ENCODE peak calls at places on chromosomes 3 and 15, in seven cellular contexts. H is H1, S is GM12878, L is HCT116, C is K562, I is HepG2, K is SK-N-SH. D is an unnamed sample.
A peak's percentile ranks its signal among the peaks of the same experiment; 100 is the strongest.

GRCh38 chr3:183762304-183762703 is 63.1 kb downstream of the MAP6D1 start:
- DNase-seq in C (no peak), I (no peak), H (no peak), K (no peak), S (no peak), L (no peak), D (no peak)

GRCh38 chr15:66854012-66854965 is 152.3 kb downstream of the SMAD6 start:
- DNase-seq in H (no peak), L (no peak), S (no peak), K (no peak), I (no peak), C (no peak), D (no peak)

GRCh38 chr15:37101634-37102314 is 1.4 kb upstream of the MEIS2 start:
- DNase-seq in K (peak; percentile 78), S (no peak), L (peak; percentile 21), I (peak; percentile 51), C (peak; percentile 90), H (no peak), D (peak; percentile 87)

GRCh38 chr15:43911235-43911661 is 84.4 kb downstream of the WDR76 start:
- DNase-seq in H (no peak), C (no peak), K (no peak), S (no peak), I (no peak), L (no peak), D (no peak)

GRCh38 chr3:11624161-11624560 is 19.6 kb downstream of the VGLL4 start:
- DNase-seq in K (no peak), S (no peak), I (no peak), H (no peak), C (no peak), L (no peak), D (no peak)

GRCh38 chr3:52792961-52793695 is 1.5 kb upstream of the ITIH3 start:
- DNase-seq in C (no peak), L (no peak), I (no peak), H (no peak), K (no peak), S (no peak), D (no peak)

GRCh38 chr3:7238565-7239295 is 377.8 kb downstream of the GRM7 start:
- DNase-seq in S (no peak), C (no peak), I (no peak), H (no peak), L (no peak), K (no peak), D (no peak)

GRCh38 chr3:36525115-36525711 is 144.9 kb downstream of the STAC start:
- DNase-seq in C (no peak), K (no peak), I (no peak), S (no peak), L (no peak), H (no peak), D (no peak)

GRCh38 chr15:83732770-83733169 is 78.8 kb downstream of the ADAMTSL3 start:
- DNase-seq in K (no peak), C (no peak), S (no peak), L (peak; percentile 2), I (no peak), H (no peak), D (no peak)

DNA sequence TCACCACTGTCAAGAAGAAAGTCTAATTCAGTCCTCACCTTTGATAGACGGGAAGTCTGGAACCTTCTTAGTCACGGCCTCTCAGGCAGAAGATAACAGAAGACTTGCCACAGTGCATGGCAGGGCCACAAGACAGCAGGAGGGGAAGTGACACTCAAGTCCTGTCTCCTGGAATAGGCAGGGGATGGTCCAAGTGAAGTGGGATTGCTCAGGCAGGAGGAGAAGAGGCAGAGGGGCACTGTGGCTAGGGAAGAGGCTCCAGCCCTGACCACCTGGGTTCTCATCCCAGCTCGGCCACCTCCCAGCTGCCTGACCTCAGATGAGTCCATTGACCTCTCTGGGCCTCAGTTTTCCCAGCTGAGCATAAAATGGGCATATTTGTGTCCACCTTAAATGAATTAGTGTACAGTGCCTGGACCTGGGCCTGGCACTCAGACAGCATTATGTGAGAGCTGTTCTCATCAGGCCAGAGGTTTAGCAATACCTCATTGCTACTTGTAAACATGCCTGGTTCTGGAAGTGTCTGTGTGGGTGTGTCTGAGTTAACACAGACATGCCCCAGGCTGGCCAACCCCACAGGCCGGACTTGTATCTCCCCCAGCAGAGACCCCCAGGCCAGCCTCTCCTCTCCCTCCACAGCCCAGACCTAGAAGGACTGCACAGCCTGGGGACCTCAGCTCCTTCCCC is 11.5 kb upstream of the PCSK6 start:
- DNase-seq in L (no peak), I (no peak), K (no peak), H (no peak), C (no peak), S (no peak), D (no peak)
- TF ChIP-seq JUND in L (no peak), I (no peak), K (no peak), H (no peak), C (no peak), S (no peak), D (no peak)

DNA sequence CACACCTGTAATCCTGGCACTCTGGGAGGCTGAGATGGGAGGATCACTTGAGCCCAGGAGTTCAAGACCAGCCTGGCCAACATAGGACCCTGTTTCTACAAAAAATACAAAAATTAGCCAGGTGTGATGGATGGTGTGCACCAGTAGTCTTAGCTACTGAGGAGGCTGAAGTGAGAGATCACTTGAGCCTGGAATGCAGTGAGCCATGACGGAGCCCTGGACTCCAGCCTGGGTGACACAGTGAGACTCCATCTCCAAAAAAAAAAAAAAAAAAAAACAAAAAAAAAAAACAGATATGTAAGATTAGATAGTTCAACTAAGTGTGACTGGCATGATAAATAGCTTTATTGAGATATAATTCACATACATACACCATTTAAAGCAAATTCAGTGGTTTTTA is 9.7 kb downstream of the RBSN start:
- DNase-seq in H (no peak), K (no peak), C (no peak), L (no peak), I (no peak), S (no peak), D (no peak)
- TF ChIP-seq JUND in H (no peak), K (no peak), C (no peak), L (no peak), I (no peak), S (no peak), D (no peak)

GRCh38 chr15:31197497-31198414 is 96.2 kb upstream of the TRPM1 start:
- DNase-seq in K (peak; percentile 60), H (peak; percentile 44), S (peak; percentile 47), I (peak; percentile 33), L (no peak), C (peak; percentile 59), D (peak; percentile 31)
- TF ChIP-seq JUND in K (no peak), H (no peak), S (no peak), I (no peak), L (no peak), C (no peak), D (no peak)

GRCh38 chr3:175422744-175423143 is 563.6 kb downstream of the NAALADL2 start:
- DNase-seq in L (no peak), C (no peak), H (no peak), K (no peak), S (no peak), I (no peak), D (no peak)
- TF ChIP-seq JUND in L (no peak), C (no peak), H (no peak), K (no peak), S (no peak), I (no peak), D (no peak)

DNA sequence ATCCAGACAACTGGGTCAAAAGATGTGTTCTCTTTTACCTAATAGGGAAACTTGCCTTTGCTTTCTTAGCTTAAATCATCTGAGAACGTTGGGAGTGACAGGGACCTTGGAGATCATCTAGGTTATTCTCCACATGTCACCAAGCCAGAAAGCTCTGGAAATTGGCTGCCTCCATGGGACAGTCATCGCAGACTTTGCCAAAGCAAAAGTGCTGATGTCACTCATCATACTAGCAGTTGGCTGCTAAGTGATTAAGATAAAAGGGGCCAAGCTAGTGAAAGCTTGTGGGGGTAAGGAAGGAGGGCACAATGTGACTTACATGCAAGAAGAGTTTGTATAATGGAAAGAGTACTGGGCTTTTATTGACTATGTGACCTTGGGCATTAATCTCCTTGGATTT is 198.0 kb upstream of the PFN2 start:
- DNase-seq in C (peak; percentile 57), K (no peak), H (no peak), S (no peak), L (no peak), I (no peak), D (no peak)
- TF ChIP-seq JUND in C (peak; percentile 37), K (no peak), H (no peak), S (no peak), L (no peak), I (no peak), D (no peak)

DNA sequence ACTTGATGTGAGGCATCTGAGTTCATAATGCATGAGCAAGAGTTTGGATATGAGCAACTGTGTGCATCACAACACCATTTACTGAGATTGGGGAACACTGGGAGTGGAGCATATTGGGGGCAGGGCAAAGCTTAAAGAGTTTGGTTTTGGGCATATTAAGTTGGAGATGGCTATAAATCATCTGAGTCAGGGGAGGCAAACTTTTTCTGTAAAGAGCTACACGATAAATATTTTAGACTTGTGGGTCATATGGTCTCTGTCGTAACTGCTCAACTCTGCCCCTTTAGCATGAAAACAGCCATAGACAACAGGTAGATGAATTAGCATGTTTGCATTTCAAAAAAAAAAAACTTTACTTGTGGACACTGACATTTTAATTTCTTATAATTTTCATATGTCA is 20.0 kb downstream of the ENTPD3 start:
- DNase-seq in K (no peak), I (no peak), C (no peak), S (no peak), L (no peak), H (no peak), D (no peak)
- TF ChIP-seq JUND in K (no peak), I (no peak), C (no peak), S (no peak), L (no peak), H (no peak), D (no peak)

GRCh38 chr3:139558351-139559170 is 19.0 kb upstream of the RBP1 start:
- DNase-seq in S (no peak), K (no peak), L (no peak), H (no peak), C (no peak), I (no peak), D (peak; percentile 42)
- TF ChIP-seq JUND in S (no peak), K (no peak), L (no peak), H (no peak), C (no peak), I (no peak), D (no peak)

GRCh38 chr3:124685481-124685880 is 44.8 kb upstream of the UMPS start:
- DNase-seq in I (no peak), L (no peak), K (no peak), H (no peak), C (no peak), S (no peak), D (no peak)
- TF ChIP-seq JUND in I (no peak), L (no peak), K (no peak), H (no peak), C (no peak), S (no peak), D (no peak)

GRCh38 chr3:193729601-193730000 is 136.6 kb downstream of the OPA1 start:
- DNase-seq in I (no peak), S (no peak), H (no peak), C (no peak), K (no peak), L (no peak), D (no peak)
- TF ChIP-seq JUND in I (no peak), S (no peak), H (no peak), C (no peak), K (no peak), L (no peak), D (no peak)